ENCODE peak calls at places on chromosome 6, in eight cellular contexts. W is esophagus squamous epithelium, I is psoas muscle, U is brain microvascular endothelial cell, A is breast epithelium, N is colonic mucosa, B is cardiac muscle cell, C is uterus. Q is an unnamed sample.

GRCh38 chr6:105161411-105161810 is 18.4 kb downstream of the POPDC3 start:
- DNase-seq in C (no peak), B (peak; percentile 18), W (no peak), N (no peak), A (no peak), U (no peak), I (no peak), Q (no peak)

GRCh38 chr6:18245642-18246041 is 18.7 kb downstream of the DEK start:
- DNase-seq in N (no peak), C (no peak), I (no peak), B (no peak), A (no peak), U (no peak), W (no peak), Q (no peak)

GRCh38 chr6:32355018-32355417 is 16.7 kb downstream of the TSBP1 start:
- DNase-seq in I (no peak), U (no peak), A (no peak), N (no peak), B (no peak), W (no peak), C (no peak), Q (no peak)

GRCh38 chr6:118252474-118252873 is 295.6 kb upstream of the PLN start:
- DNase-seq in B (no peak), I (no peak), A (no peak), N (no peak), U (no peak), W (no peak), C (no peak), Q (no peak)

GRCh38 chr6:43444036-43444435 is 11.3 kb downstream of the DLK2 start:
- DNase-seq in U (no peak), C (no peak), I (no peak), N (no peak), W (no peak), A (no peak), B (no peak), Q (no peak)

GRCh38 chr6:14004258-14004657 is 79.5 kb downstream of the RNF182 start:
- DNase-seq in C (no peak), A (no peak), B (no peak), W (no peak), U (no peak), I (no peak), N (no peak), Q (no peak)

GRCh38 chr6:129567374-129567773 is 142.6 kb downstream of the ARHGAP18 start:
- DNase-seq in U (peak; percentile 28), C (no peak), A (no peak), W (no peak), B (peak; percentile 50), N (peak; percentile 21), I (no peak), Q (no peak)

GRCh38 chr6:150403458-150404245 is 34.8 kb downstream of the IYD start:
- DNase-seq in U (peak; percentile 98), I (no peak), W (no peak), C (no peak), B (peak; percentile 98), N (no peak), A (no peak), Q (peak; percentile 43)

GRCh38 chr6:161618816-161619454 is 345.1 kb upstream of the AGPAT4 start:
- DNase-seq in N (no peak), U (peak; percentile 45), B (peak; percentile 61), A (no peak), C (no peak), I (peak; percentile 21), W (no peak), Q (no peak)

GRCh38 chr6:122696853-122697252 is 82.7 kb upstream of the FABP7 start:
- DNase-seq in U (peak; percentile 42), A (no peak), N (no peak), B (no peak), C (no peak), W (no peak), I (no peak), Q (no peak)

GRCh38 chr6:161143663-161144430 is 130.0 kb downstream of the AGPAT4 start:
- DNase-seq in I (no peak), C (no peak), U (no peak), N (peak; percentile 1), W (no peak), A (no peak), B (no peak), Q (no peak)

GRCh38 chr6:16187185-16187584 is 51.2 kb upstream of the GMPR start:
- DNase-seq in A (no peak), I (no peak), C (no peak), U (no peak), W (no peak), B (no peak), N (no peak), Q (no peak)

GRCh38 chr6:115729036-115729435 is 331.7 kb downstream of the FRK start:
- DNase-seq in U (no peak), C (no peak), B (no peak), W (no peak), A (no peak), I (no peak), N (no peak), Q (no peak)

GRCh38 chr6:135624402-135625297 is 127.1 kb upstream of the AHI1 start:
- DNase-seq in I (no peak), A (no peak), B (peak; percentile 35), U (no peak), C (no peak), N (no peak), W (no peak), Q (no peak)

GRCh38 chr6:16819752-16820151 is 58.5 kb upstream of the ATXN1 start:
- DNase-seq in B (no peak), W (no peak), C (no peak), I (no peak), N (no peak), U (no peak), A (no peak), Q (no peak)

GRCh38 chr6:168713839-168714238 is 272.9 kb downstream of the SMOC2 start:
- DNase-seq in A (no peak), N (peak; percentile 71), U (no peak), C (no peak), B (peak; percentile 22), I (no peak), W (no peak), Q (no peak)

GRCh38 chr6:29647927-29648642 is 8.8 kb upstream of the MOG start:
- DNase-seq in A (no peak), I (no peak), W (no peak), C (no peak), N (no peak), U (peak; percentile 21), B (peak; percentile 59), Q (no peak)

GRCh38 chr6:57313711-57314471 is 3.5 kb upstream of the PRIM2 start:
- DNase-seq in W (no peak), U (peak; percentile 94), B (peak; percentile 94), I (no peak), A (no peak), N (peak; percentile 45), C (peak; percentile 77), Q (peak; percentile 98)

GRCh38 chr6:134415681-134416080 is 97.8 kb upstream of the SGK1 start:
- DNase-seq in N (no peak), B (no peak), A (no peak), I (no peak), W (no peak), U (no peak), C (no peak), Q (no peak)

GRCh38 chr6:82909551-82909950 is 156.1 kb downstream of the UBE3D start:
- DNase-seq in C (no peak), U (no peak), W (no peak), N (no peak), B (no peak), I (no peak), A (no peak), Q (peak; percentile 16)

GRCh38 chr6:148335582-148335981 is 7.1 kb upstream of the SASH1 start:
- DNase-seq in A (no peak), C (no peak), I (no peak), B (peak; percentile 35), W (no peak), N (no peak), U (peak; percentile 27), Q (no peak)

GRCh38 chr6:168201383-168201782 is 118.2 kb downstream of the DACT2 start:
- DNase-seq in A (no peak), I (no peak), C (no peak), U (no peak), W (no peak), B (peak; percentile 17), N (no peak), Q (no peak)

DNA sequence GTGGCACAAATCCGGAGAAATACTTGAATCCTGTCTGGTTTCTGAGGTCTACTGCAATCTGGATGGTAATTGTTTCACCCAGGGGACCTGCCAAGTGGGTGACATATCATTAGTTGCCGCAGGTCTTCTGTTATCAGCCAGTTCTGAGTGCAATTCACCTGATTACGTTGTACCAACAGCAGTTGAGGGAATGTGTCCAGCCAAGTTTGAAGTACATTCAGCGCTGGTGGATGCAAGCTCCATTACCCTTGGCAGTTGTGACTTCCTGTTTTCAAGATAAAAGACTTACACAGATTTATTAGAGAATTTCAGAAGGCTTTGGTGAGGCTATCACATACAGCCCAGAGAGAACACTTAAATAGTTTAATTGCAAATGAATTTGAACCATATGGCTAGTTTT is 42.8 kb downstream of the FNDC1 start:
- DNase-seq in N (no peak), C (no peak), I (no peak), U (no peak), W (no peak), B (peak; percentile 49), A (no peak), Q (no peak)
- H3K27me3 ChIP-seq in N (no peaks in the 10 kb centered on the region), C (no peaks in the 10 kb centered on the region), I (no peaks in the 10 kb centered on the region), U (no peaks in the 10 kb centered on the region), W (no peaks in the 10 kb centered on the region), B (no peaks in the 10 kb centered on the region), A (no peaks in the 10 kb centered on the region), Q (no peaks in the 10 kb centered on the region)

GRCh38 chr6:5997420-5998093 is 9.2 kb downstream of the NRN1 start:
- DNase-seq in W (no peak), C (no peak), A (no peak), I (no peak), U (no peak), N (no peak), B (no peak), Q (no peak)
- H3K4me3 ChIP-seq in W (peak overlapping the region; percentile 42), C (peak overlapping the region; percentile 38), A (peak overlapping the region; percentile 80), I (peak overlapping the region; percentile 79), U (peak overlapping the region; percentile 26), N (peak overlapping the region; percentile 54), B (peak overlapping the region; percentile 29), Q (no peak overlapping the region)

GRCh38 chr6:686528-686927 is 6.4 kb downstream of the EXOC2 start:
- DNase-seq in W (no peak), N (no peak), B (peak; percentile 16), U (no peak), A (no peak), I (no peak), C (no peak), Q (no peak)
- TF ChIP-seq CTCF in W (no peak), N (no peak), B (peak; percentile 23), U (peak; percentile 65), A (no peak), I (peak; percentile 13), C (no peak), Q (peak; percentile 19)

GRCh38 chr6:138289739-138290138 is 71.4 kb upstream of the PBOV1 start:
- DNase-seq in I (no peak), W (no peak), N (no peak), B (no peak), A (no peak), U (no peak), C (no peak), Q (no peak)
- H3K27me3 ChIP-seq in I (no peaks in the 10 kb centered on the region), W (no peaks in the 10 kb centered on the region), N (no peaks in the 10 kb centered on the region), B (no peaks in the 10 kb centered on the region), A (no peaks in the 10 kb centered on the region), U (no peaks in the 10 kb centered on the region), C (no peaks in the 10 kb centered on the region), Q (no peaks in the 10 kb centered on the region)

GRCh38 chr6:136682292-136682691 is 110.0 kb downstream of the MAP3K5 start:
- DNase-seq in C (no peak), I (no peak), W (no peak), N (no peak), U (no peak), B (no peak), A (no peak), Q (no peak)
- H3K4me3 ChIP-seq in C (no peak overlapping the region), I (no peak overlapping the region), W (no peak overlapping the region), N (no peak overlapping the region), U (no peak overlapping the region), B (no peak overlapping the region), A (no peak overlapping the region), Q (no peak overlapping the region)

Q was measured in BJ.